ENCODE peak calls at places on chromosomes 3 and 15, in ten cellular contexts. One of them, this sample, is unnamed.

GRCh38 chr3:2713923-2714322 is 396.3 kb downstream of the IL5RA start:
- DNase-seq in RWPE2: no peak
- DNase-seq in AG04450: no peak
- DNase-seq in transverse colon: no peak
- DNase-seq in fibroblast of pulmonary artery: no peak
- DNase-seq in psoas muscle: no peak
- DNase-seq in adrenal gland: no peak
- DNase-seq in ovary: no peak
- DNase-seq in fibroblast of lung: peak
- DNase-seq in vagina: no peak
- DNase-seq in this sample: no peak

GRCh38 chr15:80480909-80481308 is 76.7 kb downstream of the ARNT2 start:
- DNase-seq in AG04450: peak
- DNase-seq in ovary: peak
- DNase-seq in fibroblast of lung: peak
- DNase-seq in psoas muscle: peak
- DNase-seq in RWPE2: no peak
- DNase-seq in fibroblast of pulmonary artery: peak
- DNase-seq in adrenal gland: peak
- DNase-seq in transverse colon: peak
- DNase-seq in vagina: no peak
- DNase-seq in this sample: peak

GRCh38 chr3:62414786-62415185 is 41.4 kb upstream of the FEZF2 start:
- DNase-seq in transverse colon: no peak
- DNase-seq in vagina: no peak
- DNase-seq in psoas muscle: no peak
- DNase-seq in fibroblast of lung: no peak
- DNase-seq in AG04450: no peak
- DNase-seq in ovary: no peak
- DNase-seq in RWPE2: no peak
- DNase-seq in adrenal gland: no peak
- DNase-seq in fibroblast of pulmonary artery: no peak
- DNase-seq in this sample: no peak

GRCh38 chr15:73239564-73240208 is 129.1 kb downstream of the HCN4 start:
- DNase-seq in fibroblast of lung: peak
- DNase-seq in vagina: no peak
- DNase-seq in ovary: no peak
- DNase-seq in adrenal gland: no peak
- DNase-seq in AG04450: no peak
- DNase-seq in transverse colon: no peak
- DNase-seq in RWPE2: no peak
- DNase-seq in psoas muscle: no peak
- DNase-seq in fibroblast of pulmonary artery: peak
- DNase-seq in this sample: no peak

GRCh38 chr3:53232641-53233377 is 23.0 kb downstream of the TKT start:
- DNase-seq in vagina: no peak
- DNase-seq in AG04450: no peak
- DNase-seq in fibroblast of lung: no peak
- DNase-seq in fibroblast of pulmonary artery: no peak
- DNase-seq in RWPE2: no peak
- DNase-seq in adrenal gland: no peak
- DNase-seq in psoas muscle: no peak
- DNase-seq in transverse colon: no peak
- DNase-seq in ovary: peak
- DNase-seq in this sample: no peak

GRCh38 chr3:144963810-144964209 is 992.2 kb downstream of the DIPK2A start:
- DNase-seq in fibroblast of lung: no peak
- DNase-seq in transverse colon: no peak
- DNase-seq in vagina: no peak
- DNase-seq in AG04450: no peak
- DNase-seq in fibroblast of pulmonary artery: no peak
- DNase-seq in ovary: no peak
- DNase-seq in psoas muscle: no peak
- DNase-seq in adrenal gland: no peak
- DNase-seq in RWPE2: no peak
- DNase-seq in this sample: no peak

GRCh38 chr15:61381501-61381900 is 152.4 kb upstream of the RORA start:
- DNase-seq in adrenal gland: no peak
- DNase-seq in psoas muscle: no peak
- DNase-seq in transverse colon: no peak
- DNase-seq in vagina: no peak
- DNase-seq in AG04450: no peak
- DNase-seq in ovary: no peak
- DNase-seq in fibroblast of pulmonary artery: no peak
- DNase-seq in fibroblast of lung: no peak
- DNase-seq in RWPE2: no peak
- DNase-seq in this sample: no peak

GRCh38 chr3:172461530-172462138 is 13.4 kb upstream of the GHSR start:
- DNase-seq in fibroblast of lung: peak
- DNase-seq in RWPE2: no peak
- DNase-seq in vagina: no peak
- DNase-seq in AG04450: no peak
- DNase-seq in adrenal gland: no peak
- DNase-seq in transverse colon: no peak
- DNase-seq in ovary: no peak
- DNase-seq in psoas muscle: no peak
- DNase-seq in fibroblast of pulmonary artery: peak
- DNase-seq in this sample: no peak

GRCh38 chr3:149455989-149456388 is 18.5 kb upstream of the TM4SF4 start:
- DNase-seq in RWPE2: no peak
- DNase-seq in vagina: no peak
- DNase-seq in transverse colon: no peak
- DNase-seq in fibroblast of lung: no peak
- DNase-seq in adrenal gland: no peak
- DNase-seq in psoas muscle: no peak
- DNase-seq in AG04450: no peak
- DNase-seq in ovary: no peak
- DNase-seq in fibroblast of pulmonary artery: no peak
- DNase-seq in this sample: no peak

GRCh38 chr3:134460965-134461364 is 24.8 kb downstream of the ANAPC13 start:
- DNase-seq in RWPE2: no peak
- DNase-seq in transverse colon: no peak
- DNase-seq in AG04450: peak
- DNase-seq in psoas muscle: no peak
- DNase-seq in fibroblast of lung: peak
- DNase-seq in ovary: no peak
- DNase-seq in adrenal gland: no peak
- DNase-seq in fibroblast of pulmonary artery: peak
- DNase-seq in vagina: no peak
- DNase-seq in this sample: peak

GRCh38 chr15:63089260-63090043 is 32.2 kb upstream of the LACTB start:
- DNase-seq in adrenal gland: no peak
- DNase-seq in fibroblast of pulmonary artery: peak
- DNase-seq in psoas muscle: peak
- DNase-seq in RWPE2: no peak
- DNase-seq in transverse colon: peak
- DNase-seq in AG04450: peak
- DNase-seq in vagina: no peak
- DNase-seq in fibroblast of lung: peak
- DNase-seq in ovary: no peak
- DNase-seq in this sample: peak

GRCh38 chr15:67818464-67818863 is 6.8 kb upstream of the SKOR1 start:
- DNase-seq in fibroblast of pulmonary artery: no peak
- DNase-seq in RWPE2: peak
- DNase-seq in vagina: no peak
- DNase-seq in ovary: no peak
- DNase-seq in AG04450: no peak
- DNase-seq in psoas muscle: no peak
- DNase-seq in transverse colon: no peak
- DNase-seq in adrenal gland: no peak
- DNase-seq in fibroblast of lung: no peak
- DNase-seq in this sample: no peak

GRCh38 chr15:78946493-78946892 is 1.6 kb upstream of the CTSH start:
- DNase-seq in fibroblast of lung: no peak
- DNase-seq in fibroblast of pulmonary artery: no peak
- DNase-seq in AG04450: no peak
- DNase-seq in transverse colon: no peak
- DNase-seq in adrenal gland: no peak
- DNase-seq in RWPE2: no peak
- DNase-seq in vagina: no peak
- DNase-seq in psoas muscle: no peak
- DNase-seq in ovary: no peak
- DNase-seq in this sample: no peak

GRCh38 chr3:170739410-170739809 is 130.6 kb downstream of the RPL22L1 start:
- DNase-seq in adrenal gland: no peak
- DNase-seq in ovary: no peak
- DNase-seq in transverse colon: no peak
- DNase-seq in vagina: no peak
- DNase-seq in psoas muscle: no peak
- DNase-seq in fibroblast of lung: no peak
- DNase-seq in AG04450: no peak
- DNase-seq in fibroblast of pulmonary artery: no peak
- DNase-seq in RWPE2: no peak
- DNase-seq in this sample: no peak
- H3K4me3 ChIP-seq in adrenal gland: no peak
- H3K4me3 ChIP-seq in ovary: no peak
- H3K4me3 ChIP-seq in transverse colon: no peak
- H3K4me3 ChIP-seq in vagina: no peak
- H3K4me3 ChIP-seq in psoas muscle: no peak
- H3K4me3 ChIP-seq in fibroblast of lung: no peak
- H3K4me3 ChIP-seq in AG04450: no peak
- H3K4me3 ChIP-seq in fibroblast of pulmonary artery: no peak
- H3K4me3 ChIP-seq in RWPE2: no peak
- H3K4me3 ChIP-seq in this sample: no peak

GRCh38 chr3:142963266-142964149 is at the start of gene PAQR9:
- DNase-seq in ovary: no peak
- DNase-seq in fibroblast of lung: no peak
- DNase-seq in adrenal gland: peak
- DNase-seq in fibroblast of pulmonary artery: peak
- DNase-seq in vagina: no peak
- DNase-seq in AG04450: no peak
- DNase-seq in psoas muscle: peak
- DNase-seq in RWPE2: no peak
- DNase-seq in transverse colon: no peak
- DNase-seq in this sample: no peak
- H3K4me3 ChIP-seq in ovary: peak
- H3K4me3 ChIP-seq in fibroblast of lung: peak
- H3K4me3 ChIP-seq in adrenal gland: no peak
- H3K4me3 ChIP-seq in fibroblast of pulmonary artery: peak
- H3K4me3 ChIP-seq in vagina: peak
- H3K4me3 ChIP-seq in AG04450: peak
- H3K4me3 ChIP-seq in psoas muscle: peak
- H3K4me3 ChIP-seq in RWPE2: peak
- H3K4me3 ChIP-seq in transverse colon: peak
- H3K4me3 ChIP-seq in this sample: peak

DNA sequence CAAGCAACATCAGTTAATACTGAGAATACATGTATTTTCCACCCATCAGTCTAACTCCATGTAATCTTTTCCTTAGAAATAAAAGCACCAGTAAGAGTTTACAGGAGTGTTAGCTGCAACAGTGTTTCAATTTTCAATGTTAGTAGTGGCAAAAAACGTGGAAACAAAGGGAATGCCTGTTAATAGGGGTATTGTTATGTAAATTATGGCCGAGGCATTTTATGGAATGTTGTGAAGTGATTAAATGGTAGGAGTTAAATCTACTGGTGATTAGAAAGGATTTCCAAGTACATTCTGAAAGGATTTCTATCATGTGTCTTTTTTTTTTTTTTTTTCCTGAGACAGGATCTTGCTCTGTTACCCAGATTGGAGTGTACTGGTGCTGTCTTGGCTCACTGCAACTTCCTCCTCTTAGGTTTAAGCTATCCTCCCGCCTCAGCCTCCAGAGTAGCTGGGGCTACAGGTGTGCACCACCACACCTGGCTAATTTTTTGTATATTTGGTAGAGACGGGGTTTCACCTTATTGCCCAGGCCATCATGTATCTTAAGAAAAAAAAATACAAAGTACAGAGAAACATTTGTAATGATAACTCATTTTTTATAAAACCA is 6.6 kb downstream of the ATP6V1A start:
- DNase-seq in RWPE2: no peak
- DNase-seq in psoas muscle: no peak
- DNase-seq in vagina: no peak
- DNase-seq in adrenal gland: no peak
- DNase-seq in ovary: no peak
- DNase-seq in fibroblast of lung: no peak
- DNase-seq in transverse colon: no peak
- DNase-seq in AG04450: no peak
- DNase-seq in fibroblast of pulmonary artery: no peak
- DNase-seq in this sample: no peak
- H3K4me3 ChIP-seq in RWPE2: no peak
- H3K4me3 ChIP-seq in psoas muscle: no peak
- H3K4me3 ChIP-seq in vagina: no peak
- H3K4me3 ChIP-seq in adrenal gland: no peak
- H3K4me3 ChIP-seq in ovary: no peak
- H3K4me3 ChIP-seq in fibroblast of lung: no peak
- H3K4me3 ChIP-seq in transverse colon: no peak
- H3K4me3 ChIP-seq in AG04450: no peak
- H3K4me3 ChIP-seq in fibroblast of pulmonary artery: no peak
- H3K4me3 ChIP-seq in this sample: no peak

GRCh38 chr3:169145551-169145950 is 518.0 kb downstream of the MECOM start:
- DNase-seq in fibroblast of lung: no peak
- DNase-seq in fibroblast of pulmonary artery: no peak
- DNase-seq in AG04450: no peak
- DNase-seq in transverse colon: no peak
- DNase-seq in ovary: no peak
- DNase-seq in adrenal gland: no peak
- DNase-seq in RWPE2: no peak
- DNase-seq in vagina: no peak
- DNase-seq in psoas muscle: no peak
- DNase-seq in this sample: no peak
- H3K4me3 ChIP-seq in fibroblast of lung: peak
- H3K4me3 ChIP-seq in fibroblast of pulmonary artery: peak
- H3K4me3 ChIP-seq in AG04450: peak
- H3K4me3 ChIP-seq in transverse colon: peak
- H3K4me3 ChIP-seq in ovary: peak
- H3K4me3 ChIP-seq in adrenal gland: no peak
- H3K4me3 ChIP-seq in RWPE2: peak
- H3K4me3 ChIP-seq in vagina: peak
- H3K4me3 ChIP-seq in psoas muscle: peak
- H3K4me3 ChIP-seq in this sample: peak

This sample was measured in skeletal muscle cell.